ENCODE peak calls at places on chromosomes 16 and 17, in six cellular contexts. One of them, this sample, is unnamed.
A peak's percentile ranks its signal among the peaks of the same experiment; 100 is the strongest.

GRCh38 chr16:77584205-77584859 is 138.0 kb upstream of the NUDT7 start:
- DNase-seq in K562: peak; percentile 41
- DNase-seq in HepG2: peak; percentile 44
- DNase-seq in GM12878: no peak
- DNase-seq in H1: peak; percentile 59
- DNase-seq in HCT116: peak; percentile 46
- DNase-seq in this sample: peak; percentile 42

GRCh38 chr17:62017496-62017895 is 47.6 kb downstream of the MED13 start:
- DNase-seq in K562: no peak
- DNase-seq in H1: no peak
- DNase-seq in HepG2: no peak
- DNase-seq in GM12878: no peak
- DNase-seq in HCT116: no peak
- DNase-seq in this sample: no peak

GRCh38 chr16:89924298-89924924 is 1.3 kb downstream of the TUBB3 start:
- DNase-seq in H1: peak; percentile 84
- DNase-seq in K562: peak; percentile 56
- DNase-seq in HepG2: peak; percentile 55
- DNase-seq in GM12878: no peak
- DNase-seq in HCT116: no peak
- DNase-seq in this sample: peak; percentile 82

GRCh38 chr16:55179858-55180585 is 144.0 kb upstream of the IRX6 start:
- DNase-seq in HepG2: no peak
- DNase-seq in H1: no peak
- DNase-seq in K562: no peak
- DNase-seq in HCT116: no peak
- DNase-seq in GM12878: no peak
- DNase-seq in this sample: no peak

GRCh38 chr16:86519649-86520316 is 9.5 kb downstream of the FOXF1 start:
- DNase-seq in GM12878: no peak
- DNase-seq in HCT116: peak; percentile 63
- DNase-seq in H1: peak; percentile 87
- DNase-seq in K562: peak; percentile 70
- DNase-seq in HepG2: peak; percentile 48
- DNase-seq in this sample: no peak

GRCh38 chr16:47734987-47735594 is 274.0 kb downstream of the PHKB start:
- DNase-seq in HepG2: no peak
- DNase-seq in K562: no peak
- DNase-seq in GM12878: no peak
- DNase-seq in H1: no peak
- DNase-seq in HCT116: no peak
- DNase-seq in this sample: no peak

GRCh38 chr17:30995347-30995746 is 24.5 kb downstream of the RNF135 start:
- DNase-seq in HCT116: no peak
- DNase-seq in GM12878: no peak
- DNase-seq in HepG2: no peak
- DNase-seq in H1: no peak
- DNase-seq in K562: no peak
- DNase-seq in this sample: no peak

GRCh38 chr16:85564277-85565051 is 48.7 kb upstream of the GSE1 start:
- DNase-seq in K562: peak; percentile 74
- DNase-seq in HCT116: no peak
- DNase-seq in HepG2: no peak
- DNase-seq in H1: no peak
- DNase-seq in GM12878: no peak
- DNase-seq in this sample: no peak

GRCh38 chr16:87684106-87684677 is 81.6 kb downstream of the KLHDC4 start:
- DNase-seq in HCT116: no peak
- DNase-seq in K562: no peak
- DNase-seq in GM12878: no peak
- DNase-seq in H1: no peak
- DNase-seq in HepG2: no peak
- DNase-seq in this sample: no peak

GRCh38 chr17:11330871-11331270 is 89.9 kb downstream of the SHISA6 start:
- DNase-seq in HCT116: no peak
- DNase-seq in GM12878: no peak
- DNase-seq in HepG2: no peak
- DNase-seq in K562: no peak
- DNase-seq in H1: peak; percentile 62
- DNase-seq in this sample: peak; percentile 48

GRCh38 chr16:86751081-86752030 is 173.0 kb downstream of the FOXL1 start:
- DNase-seq in HepG2: no peak
- DNase-seq in GM12878: no peak
- DNase-seq in K562: no peak
- DNase-seq in HCT116: no peak
- DNase-seq in H1: no peak
- DNase-seq in this sample: no peak

GRCh38 chr17:16877102-16877501 is 94.8 kb downstream of the TNFRSF13B start:
- DNase-seq in GM12878: no peak
- DNase-seq in HepG2: no peak
- DNase-seq in HCT116: no peak
- DNase-seq in K562: no peak
- DNase-seq in H1: no peak
- DNase-seq in this sample: no peak

GRCh38 chr16:11107781-11108465 is 148.1 kb downstream of the SOCS1 start:
- DNase-seq in H1: no peak
- DNase-seq in HCT116: no peak
- DNase-seq in GM12878: no peak
- DNase-seq in HepG2: no peak
- DNase-seq in K562: no peak
- DNase-seq in this sample: no peak

GRCh38 chr17:4591529-4591928 is 7.2 kb downstream of the SMTNL2 start:
- DNase-seq in H1: no peak
- DNase-seq in HCT116: no peak
- DNase-seq in GM12878: no peak
- DNase-seq in K562: no peak
- DNase-seq in HepG2: no peak
- DNase-seq in this sample: no peak

GRCh38 chr16:19291459-19291858 is 5.9 kb downstream of the CLEC19A start:
- DNase-seq in HepG2: no peak
- DNase-seq in HCT116: no peak
- DNase-seq in H1: no peak
- DNase-seq in K562: no peak
- DNase-seq in GM12878: no peak
- DNase-seq in this sample: peak; percentile 74

GRCh38 chr16:14284371-14284770 is 213.3 kb downstream of the MRTFB start:
- DNase-seq in H1: peak; percentile 46
- DNase-seq in GM12878: no peak
- DNase-seq in HCT116: no peak
- DNase-seq in HepG2: no peak
- DNase-seq in K562: no peak
- DNase-seq in this sample: no peak

GRCh38 chr17:47918991-47919390 is 22.4 kb upstream of the PNPO start:
- DNase-seq in HCT116: no peak
- DNase-seq in H1: no peak
- DNase-seq in HepG2: no peak
- DNase-seq in GM12878: no peak
- DNase-seq in K562: no peak
- DNase-seq in this sample: no peak

GRCh38 chr16:30740364-30741251 is 7.6 kb upstream of the PHKG2 start:
- DNase-seq in H1: no peak
- DNase-seq in HepG2: no peak
- DNase-seq in HCT116: peak; percentile 87
- DNase-seq in GM12878: no peak
- DNase-seq in K562: peak; percentile 74
- DNase-seq in this sample: no peak

GRCh38 chr16:2829501-2830354 is at the start of gene ZG16B:
- DNase-seq in H1: no peak
- DNase-seq in GM12878: no peak
- DNase-seq in K562: no peak
- DNase-seq in HCT116: no peak
- DNase-seq in HepG2: peak; percentile 51
- DNase-seq in this sample: no peak
- TF ChIP-seq ZNF274 in H1: no peak
- TF ChIP-seq ZNF274 in GM12878: no peak
- TF ChIP-seq ZNF274 in K562: no peak
- TF ChIP-seq ZNF274 in HCT116: no peak
- TF ChIP-seq ZNF274 in HepG2: no peak
- TF ChIP-seq ZNF274 in this sample: no peak

DNA sequence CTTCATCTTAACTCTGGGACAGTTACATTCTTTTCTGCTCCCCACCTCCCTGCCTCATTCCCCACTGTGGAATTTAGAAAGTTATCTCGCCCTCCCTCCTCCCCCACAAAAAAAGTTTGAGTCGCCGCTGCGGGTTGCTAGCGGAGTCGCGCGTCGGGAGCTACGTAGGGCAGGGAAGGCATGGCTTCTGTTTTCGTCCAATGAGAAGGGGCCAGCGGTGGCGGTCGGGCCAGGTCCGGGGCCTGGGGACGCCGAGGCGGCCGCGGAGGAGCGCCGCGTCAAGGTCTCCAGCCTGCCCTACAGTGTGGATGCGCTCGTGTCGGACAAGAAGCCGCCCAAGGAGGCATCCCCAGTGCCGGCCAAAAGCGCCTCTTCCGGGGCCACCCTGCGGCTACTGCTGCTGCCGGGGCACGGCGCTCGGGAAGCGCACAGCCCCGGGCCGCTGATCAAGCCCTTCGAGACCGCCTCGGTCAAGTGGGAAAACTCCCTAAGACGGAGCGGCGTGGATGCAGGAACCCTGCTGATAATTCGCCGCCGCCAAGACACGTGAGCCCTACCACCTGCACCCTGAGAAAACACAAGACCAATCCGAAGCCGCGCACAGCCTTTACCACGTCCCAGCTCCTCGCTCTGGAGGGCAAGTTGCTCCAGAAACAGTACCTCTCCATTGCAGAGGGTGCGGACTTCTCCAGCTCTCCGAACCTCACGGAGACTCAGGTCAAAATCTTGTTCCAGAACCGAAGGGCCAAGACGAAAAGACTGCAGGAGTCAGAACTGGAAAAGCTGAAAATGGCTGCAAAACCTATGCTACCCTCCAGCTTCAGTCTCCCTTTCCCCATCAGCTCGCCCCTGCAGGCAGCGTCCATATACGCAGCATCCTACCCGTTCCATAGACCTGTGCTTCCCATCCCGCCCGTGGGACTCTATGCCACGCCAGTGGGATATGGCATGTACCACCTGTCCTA is 8.9 kb downstream of the OR4D1 start:
- DNase-seq in H1: peak; percentile 78
- DNase-seq in HepG2: no peak
- DNase-seq in GM12878: no peak
- DNase-seq in K562: peak; percentile 29
- DNase-seq in HCT116: no peak
- DNase-seq in this sample: no peak
- H3K4me3 ChIP-seq in H1: peak overlapping the region; percentile 54
- H3K4me3 ChIP-seq in HepG2: peak overlapping the region; percentile 53
- H3K4me3 ChIP-seq in GM12878: no peak overlapping the region
- H3K4me3 ChIP-seq in K562: peak overlapping the region; percentile 23
- H3K4me3 ChIP-seq in HCT116: no peak overlapping the region
- H3K4me3 ChIP-seq in this sample: peak overlapping the region; percentile 67

DNA sequence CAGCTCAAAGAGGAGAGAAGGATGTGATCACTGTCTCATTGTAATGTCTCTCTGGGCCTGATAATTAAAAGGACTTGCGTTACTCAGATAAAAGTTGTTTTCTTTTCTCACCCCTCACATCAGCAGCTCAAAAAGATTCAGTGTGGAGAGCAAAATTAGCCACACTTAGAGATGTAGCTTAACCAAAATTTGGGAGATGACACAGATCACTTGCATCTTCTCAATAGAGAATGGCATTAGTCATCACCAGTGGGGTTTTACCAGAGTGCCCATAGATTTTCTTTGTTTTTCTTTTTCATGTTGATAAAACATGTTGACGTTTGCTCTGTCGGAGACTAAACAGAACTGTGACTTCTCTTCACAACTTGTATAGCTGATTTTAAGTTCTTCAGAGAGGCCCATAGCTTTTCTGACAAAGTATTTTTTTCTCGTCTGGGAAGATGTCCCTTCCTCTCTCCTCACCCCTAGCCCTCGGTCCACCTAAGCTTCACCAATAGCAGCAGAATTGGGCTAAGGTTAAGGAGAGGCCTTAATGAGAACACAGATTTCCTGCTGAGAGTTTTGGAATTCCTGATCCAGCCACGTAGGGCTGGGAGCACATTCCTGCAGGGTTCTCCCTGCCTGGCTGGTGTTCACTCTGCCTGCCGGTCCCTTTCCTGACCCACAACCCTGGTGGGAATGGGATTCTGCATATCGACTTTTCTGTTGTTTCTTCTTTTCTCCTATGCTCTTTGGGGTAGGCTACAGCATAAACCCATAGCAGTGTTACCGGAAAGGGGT is 92.6 kb downstream of the CACNG3 start:
- DNase-seq in HCT116: no peak
- DNase-seq in GM12878: no peak
- DNase-seq in H1: no peak
- DNase-seq in HepG2: no peak
- DNase-seq in K562: no peak
- DNase-seq in this sample: peak; percentile 49
- TF ChIP-seq ZNF274 in HCT116: no peak
- TF ChIP-seq ZNF274 in GM12878: no peak
- TF ChIP-seq ZNF274 in H1: no peak
- TF ChIP-seq ZNF274 in HepG2: no peak
- TF ChIP-seq ZNF274 in K562: no peak
- TF ChIP-seq ZNF274 in this sample: no peak

DNA sequence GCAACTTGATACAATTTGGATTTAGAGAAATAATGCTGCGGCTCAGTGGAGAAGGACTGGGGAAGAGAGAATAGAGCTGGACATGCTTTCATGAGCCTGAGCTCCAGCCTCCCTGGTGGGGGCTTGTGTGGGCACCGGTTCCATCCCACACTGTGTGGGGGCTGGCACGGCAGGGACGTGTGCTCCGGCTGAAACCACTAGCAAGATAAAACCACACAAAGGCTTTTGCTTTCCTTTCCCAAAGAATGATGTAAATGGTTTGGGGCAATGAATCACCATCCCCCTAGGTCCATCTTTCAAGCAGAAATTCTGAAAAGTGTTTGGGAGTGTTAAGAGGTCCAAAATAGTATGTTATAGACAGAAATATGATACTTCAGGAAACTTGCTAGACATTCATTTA is 77.0 kb downstream of the CDH11 start:
- DNase-seq in GM12878: no peak
- DNase-seq in H1: no peak
- DNase-seq in HCT116: no peak
- DNase-seq in K562: no peak
- DNase-seq in HepG2: no peak
- DNase-seq in this sample: no peak
- H3K4me3 ChIP-seq in GM12878: no peak overlapping the region
- H3K4me3 ChIP-seq in H1: no peak overlapping the region
- H3K4me3 ChIP-seq in HCT116: no peak overlapping the region
- H3K4me3 ChIP-seq in K562: no peak overlapping the region
- H3K4me3 ChIP-seq in HepG2: no peak overlapping the region
- H3K4me3 ChIP-seq in this sample: no peak overlapping the region

GRCh38 chr16:58511933-58512815 is 3.1 kb upstream of the SETD6 start:
- DNase-seq in HepG2: peak; percentile 75
- DNase-seq in K562: peak; percentile 64
- DNase-seq in H1: peak; percentile 96
- DNase-seq in GM12878: no peak
- DNase-seq in HCT116: no peak
- DNase-seq in this sample: no peak
- TF ChIP-seq ZNF274 in HepG2: peak; percentile 58
- TF ChIP-seq ZNF274 in K562: no peak
- TF ChIP-seq ZNF274 in H1: no peak
- TF ChIP-seq ZNF274 in GM12878: no peak
- TF ChIP-seq ZNF274 in HCT116: no peak
- TF ChIP-seq ZNF274 in this sample: no peak

GRCh38 chr17:70405492-70406220 is 236.3 kb downstream of the KCNJ2 start:
- DNase-seq in H1: no peak
- DNase-seq in HepG2: no peak
- DNase-seq in GM12878: peak; percentile 41
- DNase-seq in K562: no peak
- DNase-seq in HCT116: peak; percentile 4
- DNase-seq in this sample: no peak
- H3K4me3 ChIP-seq in H1: no peak overlapping the region
- H3K4me3 ChIP-seq in HepG2: no peak overlapping the region
- H3K4me3 ChIP-seq in GM12878: no peak overlapping the region
- H3K4me3 ChIP-seq in K562: no peak overlapping the region
- H3K4me3 ChIP-seq in HCT116: no peak overlapping the region
- H3K4me3 ChIP-seq in this sample: no peak overlapping the region

GRCh38 chr16:49978569-49979326 is 46.3 kb upstream of the CNEP1R1 start:
- DNase-seq in K562: no peak
- DNase-seq in HepG2: no peak
- DNase-seq in H1: no peak
- DNase-seq in HCT116: no peak
- DNase-seq in GM12878: no peak
- DNase-seq in this sample: no peak
- TF ChIP-seq ZNF274 in K562: no peak
- TF ChIP-seq ZNF274 in HepG2: no peak
- TF ChIP-seq ZNF274 in H1: no peak
- TF ChIP-seq ZNF274 in HCT116: no peak
- TF ChIP-seq ZNF274 in GM12878: no peak
- TF ChIP-seq ZNF274 in this sample: no peak

This sample was measured in NT2/D1.